ENCODE peak calls at places on chromosomes 2 and 18, in five cellular contexts. G, S, I, J and Q are unnamed samples.

GRCh38 chr18:64807560-64807959 is 658.7 kb upstream of the LINC00305 start:
- DNase-seq in G (no peak), S (no peak), I (no peak), J (no peak), Q (no peak)

GRCh38 chr2:140353541-140353940 is 1573.4 kb upstream of the NXPH2 start:
- DNase-seq in G (peak; percentile 90), S (no peak), I (no peak), J (no peak), Q (no peak)

GRCh38 chr2:186862869-186863709 is 14.1 kb upstream of the ZSWIM2 start:
- DNase-seq in G (peak; percentile 71), S (peak; percentile 13), I (no peak), J (peak; percentile 10), Q (no peak)

GRCh38 chr2:181073896-181074295 is 93.5 kb downstream of the UBE2E3 start:
- DNase-seq in G (no peak), S (no peak), I (no peak), J (peak; percentile 4), Q (no peak)

GRCh38 chr2:60507211-60507810 is 46.1 kb downstream of the BCL11A start:
- DNase-seq in G (no peak), S (no peak), I (no peak), J (no peak), Q (no peak)

GRCh38 chr2:100214265-100214961 is 72.0 kb upstream of the AFF3 start:
- DNase-seq in G (no peak), S (no peak), I (no peak), J (no peak), Q (no peak)

GRCh38 chr2:201196003-201196402 is 13.1 kb downstream of the CASP10 start:
- DNase-seq in G (no peak), S (no peak), I (no peak), J (no peak), Q (no peak)

GRCh38 chr2:66440692-66441091 is 5.8 kb downstream of the MEIS1 start:
- DNase-seq in G (no peak), S (no peak), I (peak; percentile 37), J (no peak), Q (no peak)

GRCh38 chr2:197089659-197090058 is 163.2 kb upstream of the PGAP1 start:
- DNase-seq in G (no peak), S (no peak), I (no peak), J (no peak), Q (no peak)

GRCh38 chr18:49639643-49640361 is 77.9 kb downstream of the LIPG start:
- DNase-seq in G (no peak), S (no peak), I (peak; percentile 59), J (no peak), Q (no peak)

GRCh38 chr18:32714571-32715148 is 58.2 kb downstream of the KLHL14 start:
- DNase-seq in G (peak; percentile 56), S (peak; percentile 7), I (no peak), J (peak; percentile 8), Q (peak; percentile 6)

GRCh38 chr2:173989886-173990744 is 24.9 kb upstream of the SP3 start:
- DNase-seq in G (no peak), S (no peak), I (no peak), J (no peak), Q (no peak)

GRCh38 chr2:5748941-5749731 is 57.0 kb downstream of the SOX11 start:
- DNase-seq in G (no peak), S (no peak), I (peak; percentile 85), J (no peak), Q (no peak)

GRCh38 chr18:634551-635045 is 22.9 kb upstream of the TYMS start:
- DNase-seq in G (peak; percentile 51), S (no peak), I (no peak), J (no peak), Q (no peak)

GRCh38 chr2:100104718-100105677 is 37.4 kb downstream of the AFF3 start:
- DNase-seq in G (no peak), S (no peak), I (no peak), J (no peak), Q (peak; percentile 47)

GRCh38 chr2:241641631-241642030 is 4.1 kb downstream of the ATG4B start:
- DNase-seq in G (no peak), S (no peak), I (no peak), J (no peak), Q (no peak)

GRCh38 chr18:24187049-24187448 is 48.2 kb downstream of the CABYR start:
- DNase-seq in G (no peak), S (no peak), I (no peak), J (no peak), Q (no peak)

GRCh38 chr2:12539306-12539705 is 177.4 kb upstream of the TRIB2 start:
- DNase-seq in G (no peak), S (no peak), I (no peak), J (no peak), Q (no peak)

GRCh38 chr2:215771241-215771640 is 242.1 kb downstream of the MREG start:
- DNase-seq in G (no peak), S (no peak), I (no peak), J (no peak), Q (no peak)

GRCh38 chr2:148875387-148876051 is 492 bp downstream of the KIF5C start:
- DNase-seq in G (no peak), S (no peak), I (no peak), J (no peak), Q (no peak)

GRCh38 chr2:219565130-219566080 is 5.9 kb downstream of the OBSL1 start:
- DNase-seq in G (no peak), S (no peak), I (no peak), J (no peak), Q (no peak)

GRCh38 chr2:74441690-74442482 is at the start of gene RTKN:
- DNase-seq in G (peak; percentile 83), S (no peak), I (no peak), J (no peak), Q (no peak)

GRCh38 chr2:36403675-36404230 is 48.2 kb downstream of the CRIM1 start:
- DNase-seq in G (peak; percentile 99), S (peak; percentile 69), I (no peak), J (peak; percentile 25), Q (no peak)

GRCh38 chr2:235538989-235539388 is 45.1 kb downstream of the AGAP1 start:
- DNase-seq in G (no peak), S (no peak), I (no peak), J (no peak), Q (no peak)

GRCh38 chr2:63614983-63615945 is 26.5 kb downstream of the MDH1 start:
- DNase-seq in G (peak; percentile 89), S (no peak), I (no peak), J (peak; percentile 13), Q (no peak)

GRCh38 chr2:166653185-166653813 is 159.2 kb upstream of the SCN7A start:
- DNase-seq in G (peak; percentile 94), S (no peak), I (no peak), J (no peak), Q (no peak)

GRCh38 chr18:10580215-10580614 is 54.4 kb downstream of the NAPG start:
- DNase-seq in G (no peak), S (no peak), I (no peak), J (no peak), Q (no peak)

DNA sequence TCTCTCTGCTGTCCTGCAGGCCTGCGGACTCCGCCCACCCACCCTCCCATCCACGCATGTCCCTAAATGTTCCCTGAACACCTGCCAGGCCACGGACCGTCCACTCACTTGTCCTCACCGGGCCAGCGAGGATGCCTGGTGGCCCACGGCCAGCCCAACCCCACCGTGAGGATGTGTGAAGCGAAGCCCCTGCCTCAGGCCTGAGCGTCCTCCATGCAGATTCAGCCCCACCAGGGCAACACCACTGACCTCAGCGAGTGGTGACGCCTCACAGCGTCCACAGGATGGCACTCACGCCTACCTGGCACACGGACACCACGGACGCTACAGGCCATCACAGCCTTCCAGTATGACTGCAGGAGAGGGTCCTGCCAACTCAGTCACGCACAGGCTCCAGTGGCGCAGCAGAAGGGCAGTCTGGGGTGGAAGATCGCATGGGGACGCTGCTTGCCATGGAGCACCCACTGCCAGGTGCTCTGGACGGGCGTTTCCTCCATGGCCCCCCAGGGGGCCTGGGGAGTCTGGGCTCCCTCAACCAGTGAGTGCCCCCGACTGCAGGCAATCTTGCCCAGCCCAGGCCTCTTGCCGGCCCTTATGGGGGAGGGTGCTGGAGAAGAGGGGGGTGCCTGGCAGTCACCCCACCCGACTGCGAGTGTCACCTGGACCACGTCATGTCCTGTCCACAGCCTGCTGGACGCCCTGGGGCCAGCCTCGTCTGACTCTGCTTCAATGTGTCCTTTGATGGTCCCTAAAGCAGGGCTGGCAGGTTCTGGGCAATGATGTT is 25.4 kb downstream of the HDAC4 start:
- DNase-seq in G (peak; percentile 11), S (no peak), I (peak; percentile 50), J (no peak), Q (no peak)
- TF ChIP-seq CTCF in G (peak; percentile 45), S (peak; percentile 16), I (no peak), J (no peak), Q (no peak)

GRCh38 chr2:40363631-40364030 is 88.3 kb downstream of the SLC8A1 start:
- DNase-seq in G (peak; percentile 71), S (no peak), I (no peak), J (no peak), Q (no peak)
- H3K4me3 ChIP-seq in G (peak overlapping the region; percentile 63), S (no peak overlapping the region), I (peak overlapping the region; percentile 36), J (no peak overlapping the region), Q (no peak overlapping the region)

DNA sequence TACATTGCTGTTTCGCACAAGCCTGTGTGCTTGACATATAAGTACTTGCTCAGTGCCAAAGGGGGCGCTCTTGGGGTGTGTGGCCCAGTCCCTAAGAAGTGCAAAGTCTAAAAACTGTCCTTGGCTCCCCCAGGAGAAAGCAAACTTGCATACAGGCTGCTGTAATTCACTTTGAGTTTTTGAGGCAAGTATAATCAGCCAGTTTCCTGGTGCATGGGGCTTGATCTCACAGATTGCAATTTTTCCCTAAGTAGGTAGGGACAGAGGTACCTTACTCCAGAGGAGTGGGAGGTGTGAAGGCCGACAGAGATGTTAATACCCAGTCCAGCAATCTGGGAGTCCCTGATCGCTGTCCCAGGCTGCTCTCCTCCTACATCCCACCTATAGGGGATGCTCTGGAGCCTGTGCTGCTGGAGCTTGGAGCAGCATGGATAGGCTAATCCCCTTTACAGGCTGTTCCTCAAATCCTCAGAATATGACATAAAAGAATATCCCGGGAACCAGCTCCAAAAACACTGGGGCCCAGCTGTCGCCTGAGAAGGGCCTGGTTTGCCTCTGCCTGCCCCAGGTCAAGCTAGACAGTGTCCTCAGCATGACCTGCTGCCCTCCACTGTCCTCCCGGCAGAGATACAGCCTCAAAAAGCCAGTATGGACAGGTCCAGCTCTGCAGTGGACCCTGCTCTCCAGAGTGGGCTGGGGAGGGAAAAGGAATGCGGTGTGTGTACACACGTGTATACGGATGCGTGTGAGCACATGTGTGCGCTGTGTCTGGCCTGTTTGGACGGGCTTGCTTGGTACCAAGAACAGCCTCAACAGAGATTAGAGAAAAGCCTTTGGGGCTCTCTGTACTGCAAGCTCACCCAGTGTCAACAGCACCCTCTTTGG is 136.6 kb upstream of the HAAO start:
- DNase-seq in G (peak; percentile 19), S (peak; percentile 63), I (no peak), J (no peak), Q (no peak)
- TF ChIP-seq CTCF in G (peak; percentile 34), S (peak; percentile 40), I (peak; percentile 35), J (peak; percentile 56), Q (no peak)

GRCh38 chr2:1518891-1519530 is 105.7 kb downstream of the TPO start:
- DNase-seq in G (peak; percentile 44), S (no peak), I (peak; percentile 76), J (no peak), Q (no peak)
- H3K4me3 ChIP-seq in G (no peak overlapping the region), S (no peak overlapping the region), I (no peak overlapping the region), J (no peak overlapping the region), Q (no peak overlapping the region)